ENCODE peak calls at places on chromosomes 13 and 19, in five cellular contexts. B is PC-3, R is HCT116, A is SK-N-SH, F is GM23248. P is an unnamed sample.

GRCh38 chr19:17419154-17419490 is 725 bp upstream of the MVB12A start:
- DNase-seq in F (peak), R (no peak), A (no peak), B (no peak), P (no peak)

GRCh38 chr13:66171821-66172220 is 1058.3 kb downstream of the PCDH9 start:
- DNase-seq in B (no peak), R (no peak), F (no peak), A (peak), P (no peak)

GRCh38 chr13:105202384-105202783 is 1333.1 kb downstream of the EFNB2 start:
- DNase-seq in F (no peak), R (peak), A (peak), B (peak), P (peak)

GRCh38 chr13:36297259-36297599 is 385 bp downstream of the CCDC169 start:
- DNase-seq in A (no peak), F (peak), B (peak), R (no peak), P (no peak)

GRCh38 chr19:13122980-13123957 is 5.2 kb downstream of the NACC1 start:
- DNase-seq in F (no peak), B (no peak), A (no peak), R (no peak), P (no peak)

GRCh38 chr13:24215007-24215633 is 54.6 kb downstream of the SPATA13 start:
- DNase-seq in F (no peak), A (no peak), B (no peak), R (no peak), P (no peak)

GRCh38 chr13:110485604-110486003 is 75.9 kb downstream of the RAB20 start:
- DNase-seq in B (no peak), F (no peak), A (no peak), R (no peak), P (no peak)

GRCh38 chr19:53945441-53945840 is 17.3 kb upstream of the CACNG8 start:
- DNase-seq in R (peak), F (peak), B (peak), A (peak), P (no peak)

GRCh38 chr19:5191091-5191490 is 149.5 kb downstream of the PTPRS start:
- DNase-seq in F (no peak), R (no peak), B (peak), A (no peak), P (no peak)

GRCh38 chr19:52670046-52670445 is 31.9 kb upstream of the ZNF83 start:
- DNase-seq in R (peak), A (no peak), F (no peak), B (peak), P (peak)

GRCh38 chr19:38841787-38842438 is 7.9 kb downstream of the HNRNPL start:
- DNase-seq in F (no peak), B (no peak), R (no peak), A (no peak), P (no peak)

GRCh38 chr19:2993579-2993978 is 16.2 kb downstream of the TLE6 start:
- DNase-seq in B (no peak), A (no peak), R (no peak), F (no peak), P (no peak)

GRCh38 chr13:110640591-110641029 is 25.3 kb downstream of the NAXD start:
- DNase-seq in B (no peak), A (peak), R (no peak), F (peak), P (no peak)

GRCh38 chr19:51398096-51398704 is 7.8 kb upstream of the C19orf84 start:
- DNase-seq in B (peak), F (peak), A (peak), R (no peak), P (peak)

GRCh38 chr13:20441066-20441465 is 84.6 kb downstream of the CRYL1 start:
- DNase-seq in B (no peak), A (no peak), R (no peak), F (peak), P (no peak)

GRCh38 chr19:771332-771785 is 20.4 kb downstream of the MISP start:
- DNase-seq in B (peak), A (peak), R (peak), F (peak), P (peak)

GRCh38 chr13:64556391-64556790 is 2673.7 kb downstream of the PCDH9 start:
- DNase-seq in B (no peak), A (no peak), R (no peak), F (peak), P (no peak)
- TF ChIP-seq EZH2phosphoT487 in B (no peak), A (no peak), R (no peak), F (no peak), P (no peak)

GRCh38 chr13:80499536-80500280 is 158.8 kb upstream of the SPRY2 start:
- DNase-seq in A (no peak), R (no peak), B (no peak), F (no peak), P (no peak)

GRCh38 chr13:80497439-80497838 is 156.5 kb upstream of the SPRY2 start:
- DNase-seq in A (peak), F (no peak), B (no peak), R (no peak), P (no peak)

GRCh38 chr13:80497978-80498377 is 157.1 kb upstream of the SPRY2 start:
- DNase-seq in A (no peak), R (no peak), F (no peak), B (no peak), P (no peak)

GRCh38 chr13:80498433-80498832 is 157.5 kb upstream of the SPRY2 start:
- DNase-seq in A (no peak), F (no peak), B (no peak), R (no peak), P (no peak)

DNA sequence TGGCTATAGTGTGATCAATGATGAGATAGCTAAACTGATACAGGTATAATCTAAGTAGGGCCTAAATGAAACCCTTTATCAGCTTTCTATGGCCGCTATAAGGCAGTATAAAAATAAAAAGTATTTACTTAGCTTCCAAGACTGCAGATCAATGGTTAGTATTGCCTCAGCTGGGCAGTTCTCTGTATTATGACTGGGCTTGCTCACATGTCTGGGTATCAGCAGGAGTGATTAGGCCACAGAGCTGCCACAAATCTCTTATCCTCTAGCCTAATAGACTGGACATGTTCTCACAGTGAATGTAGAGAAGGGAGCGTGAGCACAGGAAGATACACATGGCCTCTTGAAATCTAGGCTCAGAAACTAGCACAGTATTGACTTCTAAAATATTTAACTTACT is 156.1 kb upstream of the SPRY2 start:
- DNase-seq in B (no peak), R (no peak), F (no peak), A (peak), P (no peak)
- TF ChIP-seq EZH2phosphoT487 in B (no peak), R (no peak), F (no peak), A (no peak), P (no peak)

DNA sequence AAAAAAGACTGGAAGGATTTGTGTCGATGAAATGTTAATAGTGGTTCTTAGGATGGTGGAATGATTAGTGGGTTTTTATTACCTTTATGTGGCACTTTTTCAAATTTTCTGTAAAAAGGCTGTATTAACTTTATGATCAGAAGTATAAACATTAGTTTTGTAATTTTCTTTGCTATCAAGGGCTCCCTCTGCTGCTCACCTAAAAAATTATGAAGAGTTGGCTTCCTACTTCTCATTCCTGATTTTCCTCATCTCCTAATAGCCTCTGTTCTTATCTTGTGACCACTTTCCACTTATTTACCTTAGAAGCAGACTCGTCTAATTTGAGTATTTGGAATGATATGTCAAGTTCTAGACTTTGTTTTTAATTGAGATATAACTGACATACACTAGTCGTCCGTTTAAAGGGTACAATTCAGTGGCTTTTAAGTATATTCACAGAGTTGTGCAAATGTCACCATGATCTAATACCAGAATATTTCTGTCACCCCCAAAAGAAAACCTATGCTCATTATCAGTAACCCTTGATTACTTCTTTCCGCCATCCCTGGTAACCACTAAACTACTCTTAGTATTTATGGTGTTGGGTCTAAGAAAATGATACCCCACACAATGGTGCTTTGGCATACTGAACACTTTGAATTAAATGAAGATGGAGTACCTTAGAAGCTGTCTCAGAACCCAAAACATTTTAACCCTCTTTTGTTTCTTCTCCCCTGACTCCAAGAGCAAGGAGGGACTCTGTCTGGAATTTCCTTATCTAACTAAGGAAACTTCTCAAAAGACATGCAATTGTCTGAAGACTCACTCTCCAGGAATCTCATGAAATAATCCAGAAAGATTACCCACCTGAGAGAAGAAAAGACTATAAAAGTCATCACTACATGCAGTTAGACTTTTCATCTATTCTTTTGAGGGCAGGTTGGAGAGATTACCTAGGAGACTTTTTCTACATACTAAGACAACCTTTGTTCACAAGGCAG is 311.3 kb downstream of the DLEU7 start:
- DNase-seq in B (peak), R (peak), F (peak), A (peak), P (peak)
- TF ChIP-seq EZH2phosphoT487 in B (no peak), R (no peak), F (no peak), A (no peak), P (no peak)

GRCh38 chr13:91464336-91464735 is 65.9 kb downstream of the GPC5 start:
- DNase-seq in F (no peak), R (no peak), A (no peak), B (no peak), P (no peak)

GRCh38 chr13:91467236-91467635 is 68.8 kb downstream of the GPC5 start:
- DNase-seq in A (no peak), R (no peak), F (no peak), B (no peak), P (no peak)

GRCh38 chr13:91470084-91470621 is 71.7 kb downstream of the GPC5 start:
- DNase-seq in R (no peak), F (no peak), B (no peak), A (no peak), P (no peak)

DNA sequence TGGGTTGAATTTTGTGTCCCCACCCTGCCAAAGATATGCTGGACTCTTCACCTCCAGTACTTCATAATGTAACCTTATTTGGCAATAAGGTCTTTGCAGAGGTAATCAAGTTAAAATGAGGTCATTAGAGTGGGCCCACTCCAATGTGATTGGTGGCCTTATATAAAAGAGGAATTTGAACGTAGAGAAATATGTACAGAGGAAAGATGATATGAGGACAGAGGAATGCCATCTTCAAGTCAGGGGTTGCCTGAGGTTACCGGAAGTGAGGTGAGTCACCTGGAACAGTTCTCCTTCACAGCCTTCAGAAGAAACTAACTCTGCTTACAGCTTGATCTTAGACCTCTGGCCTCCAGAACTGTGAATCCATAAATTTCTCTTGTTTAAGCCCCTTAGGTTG is 69.9 kb downstream of the GPC5 start:
- DNase-seq in A (no peak), B (no peak), R (no peak), F (no peak), P (no peak)
- TF ChIP-seq EZH2phosphoT487 in A (no peak), B (no peak), R (no peak), F (no peak), P (no peak)

GRCh38 chr19:20238025-20238623 is 71.1 kb downstream of the ZNF486 start:
- DNase-seq in R (no peak), A (peak), F (peak), B (no peak), P (peak)
- TF ChIP-seq EZH2phosphoT487 in R (no peak), A (no peak), F (no peak), B (no peak), P (no peak)

GRCh38 chr19:19517235-19517619 is 1.2 kb downstream of the NDUFA13 start:
- DNase-seq in A (no peak), B (no peak), R (no peak), F (no peak), P (no peak)

GRCh38 chr19:19513671-19514070 is 1.7 kb downstream of the TSSK6 start:
- DNase-seq in B (no peak), A (no peak), F (no peak), R (no peak), P (no peak)

GRCh38 chr19:19514881-19515763 is at the start of gene TSSK6:
- DNase-seq in R (no peak), F (no peak), B (peak), A (no peak), P (no peak)

GRCh38 chr19:19515764-19516519 is at the start of gene NDUFA13:
- DNase-seq in A (peak), B (peak), R (peak), F (peak), P (peak)

DNA sequence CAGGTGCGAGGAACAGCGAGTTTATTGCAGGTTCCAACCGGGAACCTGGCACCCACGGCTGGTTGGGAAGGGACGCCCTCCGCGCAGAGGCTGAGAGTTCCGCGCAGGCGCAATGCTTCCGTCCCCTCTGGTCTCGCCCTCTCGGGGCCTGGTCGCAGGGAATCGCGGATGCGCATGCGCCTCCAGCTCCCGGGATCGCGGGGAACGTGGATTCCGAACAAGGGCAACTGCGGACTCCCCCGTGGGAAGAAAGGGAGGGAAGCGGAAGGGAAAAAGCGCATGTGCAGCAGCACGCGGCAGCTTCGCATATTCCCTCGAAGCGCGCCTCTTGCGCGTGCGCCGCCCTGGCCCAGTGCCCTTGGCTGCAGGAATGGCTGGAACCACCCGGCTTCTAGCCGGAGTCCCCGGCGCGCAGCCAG is 1.1 kb downstream of the TSSK6 start:
- DNase-seq in R (no peak), B (no peak), F (peak), A (no peak), P (no peak)
- TF ChIP-seq EZH2phosphoT487 in R (no peak), B (no peak), F (no peak), A (no peak), P (no peak)

GRCh38 chr13:83151308-83151660 is 731.0 kb downstream of the SLITRK1 start:
- DNase-seq in A (no peak), R (no peak), F (peak), B (no peak), P (no peak)
- TF ChIP-seq EZH2phosphoT487 in A (no peak), R (no peak), F (no peak), B (no peak), P (no peak)

DNA sequence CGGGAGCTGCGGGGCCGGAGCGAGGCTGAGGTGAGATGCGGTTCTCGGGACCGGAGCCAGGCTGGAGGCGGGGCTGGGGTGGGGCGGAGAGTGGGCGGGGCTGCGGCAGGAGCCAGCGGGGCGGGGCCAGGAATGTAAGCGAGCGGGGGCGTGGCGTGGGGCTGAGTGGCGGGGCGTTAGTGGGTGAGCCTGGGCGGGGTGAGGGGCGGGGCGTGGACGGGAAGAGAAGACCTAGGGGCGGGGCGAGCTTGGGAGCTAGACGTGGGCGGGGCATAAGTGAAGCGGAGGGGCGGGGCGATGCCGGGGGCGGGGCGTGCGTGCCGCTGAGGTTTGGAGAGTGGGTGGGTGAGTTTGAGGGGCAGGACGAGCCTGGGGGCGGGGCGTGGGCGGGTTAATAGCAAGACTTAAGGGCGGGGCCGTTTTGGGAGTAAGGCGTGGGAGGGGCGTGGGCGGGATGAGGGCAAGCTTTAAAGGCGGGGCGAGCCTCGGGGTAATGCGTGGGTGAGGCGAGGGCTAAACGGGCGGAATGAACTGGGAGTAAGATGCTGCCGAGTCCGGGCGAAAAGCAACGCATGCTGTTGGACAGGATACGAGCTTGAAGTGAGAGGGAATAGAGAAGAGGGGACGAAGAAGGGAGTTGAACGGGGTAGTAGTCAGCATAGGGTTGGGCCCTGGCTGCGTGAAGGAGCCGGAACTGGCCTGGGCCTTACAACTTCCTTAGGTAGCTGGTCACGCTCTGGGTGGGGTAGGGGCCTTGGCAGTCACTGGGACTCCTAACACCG is 573 bp downstream of the SNAPC2 start:
- DNase-seq in R (peak), A (peak), F (peak), B (peak), P (peak)
- TF ChIP-seq EZH2phosphoT487 in R (no peak), A (no peak), F (no peak), B (no peak), P (no peak)

DNA sequence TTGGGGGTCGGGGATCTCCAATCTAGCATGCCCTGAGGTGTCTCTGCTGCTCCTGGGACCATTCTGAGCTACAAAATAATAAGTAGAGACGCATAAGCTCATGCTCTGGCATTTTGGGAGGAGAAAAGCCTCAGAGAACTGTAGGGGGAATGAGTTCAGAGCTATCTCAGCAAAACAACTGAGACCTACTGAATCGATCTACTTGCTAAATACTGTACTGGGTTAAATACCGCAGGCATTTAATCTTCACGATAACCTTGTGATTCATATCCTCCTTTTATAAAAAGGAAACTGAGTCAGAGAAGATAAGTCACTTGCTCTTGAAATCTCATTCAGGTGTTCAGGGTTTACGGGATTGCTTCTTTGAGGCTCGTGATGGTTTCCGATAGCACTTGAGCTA is 468.1 kb downstream of the FGF9 start:
- DNase-seq in F (no peak), B (no peak), A (no peak), R (no peak), P (no peak)
- TF ChIP-seq EZH2phosphoT487 in F (no peak), B (no peak), A (no peak), R (no peak), P (no peak)